ENCODE peak calls at places on chromosomes 1 and 21, in eight cellular contexts. One of them, this sample, is unnamed. For H3K27me3, the result is how much of the 10 kb centered on the place peaks cover.

GRCh38 chr21:45542242-45542666 is at the start of gene SLC19A1:
- DNase-seq in DND-41: peak
- DNase-seq in Panc1: no peak
- DNase-seq in CD8-positive, alpha-beta T cell: peak
- DNase-seq in hepatocyte: peak
- DNase-seq in naive thymus-derived CD4-positive, alpha-beta T cell: peak
- DNase-seq in left ventricle myocardium inferior: peak
- DNase-seq in effector memory CD4-positive, alpha-beta T cell: peak
- DNase-seq in this sample: peak

GRCh38 chr1:26697978-26698849 is 2.4 kb downstream of the ARID1A start:
- DNase-seq in DND-41: peak
- DNase-seq in Panc1: peak
- DNase-seq in CD8-positive, alpha-beta T cell: no peak
- DNase-seq in hepatocyte: peak
- DNase-seq in naive thymus-derived CD4-positive, alpha-beta T cell: peak
- DNase-seq in left ventricle myocardium inferior: peak
- DNase-seq in effector memory CD4-positive, alpha-beta T cell: peak
- DNase-seq in this sample: peak

GRCh38 chr1:73306899-73307555 is 890.9 kb downstream of the LRRIQ3 start:
- DNase-seq in DND-41: no peak
- DNase-seq in Panc1: no peak
- DNase-seq in CD8-positive, alpha-beta T cell: no peak
- DNase-seq in hepatocyte: no peak
- DNase-seq in naive thymus-derived CD4-positive, alpha-beta T cell: no peak
- DNase-seq in left ventricle myocardium inferior: no peak
- DNase-seq in effector memory CD4-positive, alpha-beta T cell: no peak
- DNase-seq in this sample: no peak

GRCh38 chr21:28078126-28078525 is 914.6 kb downstream of the LTN1 start:
- DNase-seq in DND-41: no peak
- DNase-seq in Panc1: no peak
- DNase-seq in CD8-positive, alpha-beta T cell: no peak
- DNase-seq in hepatocyte: no peak
- DNase-seq in naive thymus-derived CD4-positive, alpha-beta T cell: no peak
- DNase-seq in left ventricle myocardium inferior: no peak
- DNase-seq in effector memory CD4-positive, alpha-beta T cell: no peak
- DNase-seq in this sample: no peak

GRCh38 chr1:52677407-52677806 is 20.7 kb downstream of the COA7 start:
- DNase-seq in DND-41: no peak
- DNase-seq in Panc1: no peak
- DNase-seq in CD8-positive, alpha-beta T cell: no peak
- DNase-seq in hepatocyte: no peak
- DNase-seq in naive thymus-derived CD4-positive, alpha-beta T cell: no peak
- DNase-seq in left ventricle myocardium inferior: peak
- DNase-seq in effector memory CD4-positive, alpha-beta T cell: no peak
- DNase-seq in this sample: no peak

GRCh38 chr1:83026745-83027144 is 972.2 kb downstream of the TTLL7 start:
- DNase-seq in DND-41: no peak
- DNase-seq in Panc1: no peak
- DNase-seq in CD8-positive, alpha-beta T cell: no peak
- DNase-seq in hepatocyte: no peak
- DNase-seq in naive thymus-derived CD4-positive, alpha-beta T cell: no peak
- DNase-seq in left ventricle myocardium inferior: no peak
- DNase-seq in effector memory CD4-positive, alpha-beta T cell: no peak
- DNase-seq in this sample: no peak

GRCh38 chr1:64811131-64811530 is 66.3 kb downstream of the RAVER2 start:
- DNase-seq in DND-41: no peak
- DNase-seq in Panc1: no peak
- DNase-seq in CD8-positive, alpha-beta T cell: no peak
- DNase-seq in hepatocyte: no peak
- DNase-seq in naive thymus-derived CD4-positive, alpha-beta T cell: no peak
- DNase-seq in left ventricle myocardium inferior: no peak
- DNase-seq in effector memory CD4-positive, alpha-beta T cell: no peak
- DNase-seq in this sample: no peak

GRCh38 chr1:51583532-51583931 is 33.4 kb upstream of the OSBPL9 start:
- DNase-seq in DND-41: no peak
- DNase-seq in Panc1: no peak
- DNase-seq in CD8-positive, alpha-beta T cell: no peak
- DNase-seq in hepatocyte: no peak
- DNase-seq in naive thymus-derived CD4-positive, alpha-beta T cell: no peak
- DNase-seq in left ventricle myocardium inferior: peak
- DNase-seq in effector memory CD4-positive, alpha-beta T cell: no peak
- DNase-seq in this sample: no peak

GRCh38 chr21:35051287-35051818 is 2.3 kb upstream of the RUNX1 start:
- DNase-seq in DND-41: peak
- DNase-seq in Panc1: no peak
- DNase-seq in CD8-positive, alpha-beta T cell: peak
- DNase-seq in hepatocyte: peak
- DNase-seq in naive thymus-derived CD4-positive, alpha-beta T cell: peak
- DNase-seq in left ventricle myocardium inferior: peak
- DNase-seq in effector memory CD4-positive, alpha-beta T cell: peak
- DNase-seq in this sample: peak

GRCh38 chr1:53549781-53550180 is 90.6 kb downstream of the DMRTB1 start:
- DNase-seq in DND-41: no peak
- DNase-seq in Panc1: no peak
- DNase-seq in CD8-positive, alpha-beta T cell: no peak
- DNase-seq in hepatocyte: no peak
- DNase-seq in naive thymus-derived CD4-positive, alpha-beta T cell: no peak
- DNase-seq in left ventricle myocardium inferior: peak
- DNase-seq in effector memory CD4-positive, alpha-beta T cell: no peak
- DNase-seq in this sample: no peak

GRCh38 chr1:119467857-119468666 is 38.9 kb upstream of the HSD3B1 start:
- DNase-seq in DND-41: no peak
- DNase-seq in Panc1: no peak
- DNase-seq in CD8-positive, alpha-beta T cell: no peak
- DNase-seq in hepatocyte: no peak
- DNase-seq in naive thymus-derived CD4-positive, alpha-beta T cell: no peak
- DNase-seq in left ventricle myocardium inferior: no peak
- DNase-seq in effector memory CD4-positive, alpha-beta T cell: no peak
- DNase-seq in this sample: no peak

GRCh38 chr21:28857720-28858119 is 135.0 kb downstream of the LTN1 start:
- DNase-seq in DND-41: no peak
- DNase-seq in Panc1: no peak
- DNase-seq in CD8-positive, alpha-beta T cell: no peak
- DNase-seq in hepatocyte: no peak
- DNase-seq in naive thymus-derived CD4-positive, alpha-beta T cell: no peak
- DNase-seq in left ventricle myocardium inferior: no peak
- DNase-seq in effector memory CD4-positive, alpha-beta T cell: no peak
- DNase-seq in this sample: no peak

GRCh38 chr1:192907545-192908243 is 98.9 kb downstream of the RGS2 start:
- DNase-seq in DND-41: no peak
- DNase-seq in Panc1: no peak
- DNase-seq in CD8-positive, alpha-beta T cell: no peak
- DNase-seq in hepatocyte: peak
- DNase-seq in naive thymus-derived CD4-positive, alpha-beta T cell: no peak
- DNase-seq in left ventricle myocardium inferior: no peak
- DNase-seq in effector memory CD4-positive, alpha-beta T cell: no peak
- DNase-seq in this sample: no peak

GRCh38 chr21:25313891-25314646 is 293.2 kb downstream of the MRPL39 start:
- DNase-seq in DND-41: no peak
- DNase-seq in Panc1: no peak
- DNase-seq in CD8-positive, alpha-beta T cell: no peak
- DNase-seq in hepatocyte: no peak
- DNase-seq in naive thymus-derived CD4-positive, alpha-beta T cell: no peak
- DNase-seq in left ventricle myocardium inferior: no peak
- DNase-seq in effector memory CD4-positive, alpha-beta T cell: no peak
- DNase-seq in this sample: no peak

GRCh38 chr1:200979574-200980451 is 43.7 kb downstream of the KIF21B start:
- DNase-seq in DND-41: peak
- DNase-seq in Panc1: no peak
- DNase-seq in CD8-positive, alpha-beta T cell: peak
- DNase-seq in hepatocyte: peak
- DNase-seq in naive thymus-derived CD4-positive, alpha-beta T cell: peak
- DNase-seq in left ventricle myocardium inferior: no peak
- DNase-seq in effector memory CD4-positive, alpha-beta T cell: peak
- DNase-seq in this sample: peak

DNA sequence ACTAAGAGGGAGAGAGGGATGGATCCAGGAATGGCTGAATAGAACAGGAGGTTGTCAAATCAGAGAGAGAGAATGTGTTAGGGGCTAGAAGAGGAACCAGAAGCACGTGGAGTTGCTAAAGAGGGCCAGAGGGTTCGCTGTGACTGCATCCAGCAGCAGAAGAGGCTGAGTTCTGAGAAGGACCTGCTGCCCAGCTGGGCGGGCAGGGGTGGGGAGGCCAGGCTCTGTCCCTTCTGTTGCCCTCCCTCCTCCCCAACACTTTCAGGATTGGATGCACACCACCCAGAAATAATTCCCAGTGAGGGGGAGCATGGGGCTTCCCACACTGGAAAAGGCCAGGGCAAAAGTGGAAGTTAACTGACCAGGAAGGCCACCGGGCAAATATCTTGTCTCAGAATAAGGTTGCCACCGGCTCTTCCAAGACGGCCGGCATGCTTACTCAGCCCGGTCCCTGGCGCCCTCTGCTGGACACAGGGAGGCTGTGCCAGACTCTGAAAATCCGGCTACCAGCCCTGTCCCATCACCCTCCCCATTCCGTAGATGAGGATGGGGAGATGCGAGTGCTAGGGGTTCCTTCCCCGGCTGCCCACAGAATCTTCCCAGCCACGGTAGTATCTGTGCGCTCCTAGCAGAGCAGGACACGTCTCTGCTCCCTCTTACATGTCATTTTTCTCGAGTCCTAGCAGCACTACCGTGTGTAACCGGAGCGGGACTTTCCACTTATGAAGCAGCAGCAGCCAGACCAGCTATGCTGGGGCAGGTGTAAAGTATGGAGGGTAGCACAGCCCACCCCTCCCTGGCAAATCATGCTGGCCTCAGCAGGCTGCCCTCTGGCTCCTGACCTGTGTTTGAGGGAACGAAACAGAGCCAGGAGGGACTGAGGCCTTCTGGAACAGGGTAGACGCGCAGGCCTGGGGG is 46.8 kb upstream of the A3GALT2 start:
- DNase-seq in DND-41: peak
- DNase-seq in Panc1: no peak
- DNase-seq in CD8-positive, alpha-beta T cell: peak
- DNase-seq in hepatocyte: peak
- DNase-seq in naive thymus-derived CD4-positive, alpha-beta T cell: peak
- DNase-seq in left ventricle myocardium inferior: peak
- DNase-seq in effector memory CD4-positive, alpha-beta T cell: peak
- DNase-seq in this sample: peak
- H3K27ac ChIP-seq in DND-41: no peak
- H3K27ac ChIP-seq in Panc1: peak
- H3K27ac ChIP-seq in CD8-positive, alpha-beta T cell: no peak
- H3K27ac ChIP-seq in hepatocyte: no peak
- H3K27ac ChIP-seq in naive thymus-derived CD4-positive, alpha-beta T cell: no peak
- H3K27ac ChIP-seq in left ventricle myocardium inferior: peak
- H3K27ac ChIP-seq in effector memory CD4-positive, alpha-beta T cell: no peak
- H3K27ac ChIP-seq in this sample: no peak

GRCh38 chr1:203797948-203798347 is 2.5 kb downstream of the ZBED6 start:
- DNase-seq in DND-41: no peak
- DNase-seq in Panc1: no peak
- DNase-seq in CD8-positive, alpha-beta T cell: no peak
- DNase-seq in hepatocyte: peak
- DNase-seq in naive thymus-derived CD4-positive, alpha-beta T cell: no peak
- DNase-seq in left ventricle myocardium inferior: no peak
- DNase-seq in effector memory CD4-positive, alpha-beta T cell: no peak
- DNase-seq in this sample: no peak
- H3K27me3 ChIP-seq in DND-41: under half
- H3K27me3 ChIP-seq in Panc1: under half
- H3K27me3 ChIP-seq in CD8-positive, alpha-beta T cell: under half
- H3K27me3 ChIP-seq in hepatocyte: under half
- H3K27me3 ChIP-seq in naive thymus-derived CD4-positive, alpha-beta T cell: under half
- H3K27me3 ChIP-seq in left ventricle myocardium inferior: under half
- H3K27me3 ChIP-seq in effector memory CD4-positive, alpha-beta T cell: under half
- H3K27me3 ChIP-seq in this sample: under half

GRCh38 chr1:32980080-32980479 is 15.5 kb upstream of the RNF19B start:
- DNase-seq in DND-41: no peak
- DNase-seq in Panc1: no peak
- DNase-seq in CD8-positive, alpha-beta T cell: no peak
- DNase-seq in hepatocyte: no peak
- DNase-seq in naive thymus-derived CD4-positive, alpha-beta T cell: no peak
- DNase-seq in left ventricle myocardium inferior: no peak
- DNase-seq in effector memory CD4-positive, alpha-beta T cell: no peak
- DNase-seq in this sample: no peak

GRCh38 chr1:32983039-32983438 is 18.4 kb upstream of the RNF19B start:
- DNase-seq in DND-41: no peak
- DNase-seq in Panc1: no peak
- DNase-seq in CD8-positive, alpha-beta T cell: no peak
- DNase-seq in hepatocyte: no peak
- DNase-seq in naive thymus-derived CD4-positive, alpha-beta T cell: no peak
- DNase-seq in left ventricle myocardium inferior: no peak
- DNase-seq in effector memory CD4-positive, alpha-beta T cell: no peak
- DNase-seq in this sample: no peak

GRCh38 chr1:32984090-32984828 is 19.6 kb upstream of the RNF19B start:
- DNase-seq in DND-41: no peak
- DNase-seq in Panc1: no peak
- DNase-seq in CD8-positive, alpha-beta T cell: no peak
- DNase-seq in hepatocyte: no peak
- DNase-seq in naive thymus-derived CD4-positive, alpha-beta T cell: no peak
- DNase-seq in left ventricle myocardium inferior: no peak
- DNase-seq in effector memory CD4-positive, alpha-beta T cell: peak
- DNase-seq in this sample: peak

GRCh38 chr1:32978854-32979253 is 14.2 kb upstream of the RNF19B start:
- DNase-seq in DND-41: no peak
- DNase-seq in Panc1: no peak
- DNase-seq in CD8-positive, alpha-beta T cell: no peak
- DNase-seq in hepatocyte: no peak
- DNase-seq in naive thymus-derived CD4-positive, alpha-beta T cell: no peak
- DNase-seq in left ventricle myocardium inferior: no peak
- DNase-seq in effector memory CD4-positive, alpha-beta T cell: no peak
- DNase-seq in this sample: no peak

DNA sequence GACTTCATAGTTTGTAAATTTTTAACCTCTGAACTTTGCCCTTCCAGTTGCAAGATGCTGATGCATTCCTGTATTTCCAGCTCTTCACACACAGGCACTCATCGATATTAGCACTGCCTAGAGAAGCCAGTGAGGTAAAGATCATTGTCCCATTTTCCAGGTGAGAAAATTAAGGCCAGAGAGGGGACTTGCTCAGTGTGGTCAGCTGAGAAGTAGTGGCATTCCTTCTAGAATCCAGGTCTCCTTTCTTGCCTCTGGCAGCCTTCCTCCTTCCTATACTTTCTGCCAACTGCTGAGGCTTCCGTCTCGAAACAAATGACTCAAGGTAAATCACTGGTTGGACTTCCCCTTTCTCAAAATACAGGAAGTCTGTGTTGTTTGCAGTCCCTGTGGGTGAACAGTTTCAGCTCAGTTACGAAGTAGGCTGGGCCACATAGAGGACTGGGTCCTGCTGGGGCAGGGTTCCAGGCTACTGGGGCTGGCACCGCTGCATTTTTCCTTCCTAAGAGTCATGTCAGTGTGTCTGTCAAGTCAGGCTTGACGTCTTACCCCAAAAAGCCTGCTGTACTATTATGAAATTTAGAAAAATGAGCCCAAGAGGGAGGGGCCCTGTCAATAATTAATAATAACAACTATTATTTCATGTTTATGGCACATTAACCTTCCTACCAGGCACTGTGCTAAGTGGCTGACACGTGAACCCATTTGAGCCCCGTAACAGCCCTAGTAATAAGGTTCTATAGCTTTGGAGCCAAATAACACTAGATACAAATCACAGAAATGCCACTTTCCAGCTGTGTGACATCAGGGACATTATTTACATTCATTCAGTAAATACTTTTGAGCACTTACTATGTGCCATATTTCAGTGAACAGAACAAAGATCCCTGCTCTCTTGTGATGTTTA is 16.6 kb upstream of the RNF19B start:
- DNase-seq in DND-41: no peak
- DNase-seq in Panc1: peak
- DNase-seq in CD8-positive, alpha-beta T cell: peak
- DNase-seq in hepatocyte: no peak
- DNase-seq in naive thymus-derived CD4-positive, alpha-beta T cell: peak
- DNase-seq in left ventricle myocardium inferior: no peak
- DNase-seq in effector memory CD4-positive, alpha-beta T cell: peak
- DNase-seq in this sample: peak
- H3K27ac ChIP-seq in DND-41: no peak
- H3K27ac ChIP-seq in Panc1: peak
- H3K27ac ChIP-seq in CD8-positive, alpha-beta T cell: peak
- H3K27ac ChIP-seq in hepatocyte: peak
- H3K27ac ChIP-seq in naive thymus-derived CD4-positive, alpha-beta T cell: peak
- H3K27ac ChIP-seq in left ventricle myocardium inferior: peak
- H3K27ac ChIP-seq in effector memory CD4-positive, alpha-beta T cell: peak
- H3K27ac ChIP-seq in this sample: peak

GRCh38 chr1:68329096-68329835 is 96.9 kb upstream of the WLS start:
- DNase-seq in DND-41: no peak
- DNase-seq in Panc1: no peak
- DNase-seq in CD8-positive, alpha-beta T cell: no peak
- DNase-seq in hepatocyte: no peak
- DNase-seq in naive thymus-derived CD4-positive, alpha-beta T cell: no peak
- DNase-seq in left ventricle myocardium inferior: no peak
- DNase-seq in effector memory CD4-positive, alpha-beta T cell: no peak
- DNase-seq in this sample: no peak
- H3K27me3 ChIP-seq in DND-41: under half
- H3K27me3 ChIP-seq in Panc1: under half
- H3K27me3 ChIP-seq in CD8-positive, alpha-beta T cell: under half
- H3K27me3 ChIP-seq in hepatocyte: under half
- H3K27me3 ChIP-seq in naive thymus-derived CD4-positive, alpha-beta T cell: under half
- H3K27me3 ChIP-seq in left ventricle myocardium inferior: under half
- H3K27me3 ChIP-seq in effector memory CD4-positive, alpha-beta T cell: under half
- H3K27me3 ChIP-seq in this sample: under half